ENCODE peak calls at places on chromosomes 1 and 21, in nine cellular contexts. One of them, this sample, is unnamed.

GRCh38 chr1:2240251-2241156 is 12.4 kb downstream of the SKI start:
- DNase-seq in GM20000: no peak
- DNase-seq in HCT116: no peak
- DNase-seq in fibroblast of lung: peak; percentile 71
- DNase-seq in CD4-positive, alpha-beta T cell: no peak
- DNase-seq in choroid plexus epithelial cell: peak; percentile 53
- DNase-seq in CD14-positive monocyte: peak; percentile 73
- DNase-seq in Calu3: no peak
- DNase-seq in type B pancreatic cell: no peak
- DNase-seq in this sample: peak; percentile 77

GRCh38 chr1:78377356-78377928 is 113.3 kb upstream of the PTGFR start:
- DNase-seq in GM20000: no peak
- DNase-seq in choroid plexus epithelial cell: peak; percentile 33
- DNase-seq in fibroblast of lung: no peak
- DNase-seq in type B pancreatic cell: no peak
- DNase-seq in CD14-positive monocyte: no peak
- DNase-seq in Calu3: no peak
- DNase-seq in CD4-positive, alpha-beta T cell: no peak
- DNase-seq in HCT116: no peak
- DNase-seq in this sample: no peak

GRCh38 chr1:58670200-58670599 is 29.7 kb downstream of the MYSM1 start:
- DNase-seq in CD14-positive monocyte: no peak
- DNase-seq in Calu3: no peak
- DNase-seq in choroid plexus epithelial cell: no peak
- DNase-seq in HCT116: no peak
- DNase-seq in CD4-positive, alpha-beta T cell: no peak
- DNase-seq in GM20000: no peak
- DNase-seq in type B pancreatic cell: no peak
- DNase-seq in fibroblast of lung: no peak
- DNase-seq in this sample: no peak

GRCh38 chr1:172654535-172654934 is 4.4 kb upstream of the FASLG start:
- DNase-seq in choroid plexus epithelial cell: peak; percentile 68
- DNase-seq in CD14-positive monocyte: no peak
- DNase-seq in HCT116: no peak
- DNase-seq in Calu3: no peak
- DNase-seq in CD4-positive, alpha-beta T cell: no peak
- DNase-seq in GM20000: no peak
- DNase-seq in type B pancreatic cell: no peak
- DNase-seq in fibroblast of lung: peak; percentile 90
- DNase-seq in this sample: peak; percentile 78

GRCh38 chr1:115879977-115880376 is 39.1 kb upstream of the NHLH2 start:
- DNase-seq in Calu3: no peak
- DNase-seq in CD14-positive monocyte: no peak
- DNase-seq in HCT116: no peak
- DNase-seq in choroid plexus epithelial cell: no peak
- DNase-seq in GM20000: no peak
- DNase-seq in fibroblast of lung: no peak
- DNase-seq in CD4-positive, alpha-beta T cell: no peak
- DNase-seq in type B pancreatic cell: no peak
- DNase-seq in this sample: no peak

GRCh38 chr1:223609961-223610360 is 55.5 kb downstream of the CAPN8 start:
- DNase-seq in CD4-positive, alpha-beta T cell: no peak
- DNase-seq in fibroblast of lung: no peak
- DNase-seq in CD14-positive monocyte: no peak
- DNase-seq in Calu3: no peak
- DNase-seq in HCT116: no peak
- DNase-seq in choroid plexus epithelial cell: no peak
- DNase-seq in GM20000: no peak
- DNase-seq in type B pancreatic cell: no peak
- DNase-seq in this sample: no peak

GRCh38 chr1:100265562-100265930 is 470 bp upstream of the RTCA start:
- DNase-seq in HCT116: peak; percentile 6
- DNase-seq in fibroblast of lung: peak; percentile 64
- DNase-seq in CD4-positive, alpha-beta T cell: peak; percentile 12
- DNase-seq in type B pancreatic cell: no peak
- DNase-seq in choroid plexus epithelial cell: peak; percentile 69
- DNase-seq in CD14-positive monocyte: no peak
- DNase-seq in Calu3: peak; percentile 7
- DNase-seq in GM20000: no peak
- DNase-seq in this sample: no peak

GRCh38 chr21:45356653-45357435 is 48.1 kb upstream of the COL18A1 start:
- DNase-seq in CD4-positive, alpha-beta T cell: no peak
- DNase-seq in Calu3: no peak
- DNase-seq in GM20000: no peak
- DNase-seq in choroid plexus epithelial cell: no peak
- DNase-seq in CD14-positive monocyte: no peak
- DNase-seq in fibroblast of lung: no peak
- DNase-seq in type B pancreatic cell: no peak
- DNase-seq in HCT116: no peak
- DNase-seq in this sample: no peak

GRCh38 chr21:33202464-33203363 is 27.0 kb upstream of the IFNAR2 start:
- DNase-seq in CD14-positive monocyte: peak; percentile 60
- DNase-seq in type B pancreatic cell: no peak
- DNase-seq in CD4-positive, alpha-beta T cell: no peak
- DNase-seq in HCT116: no peak
- DNase-seq in GM20000: no peak
- DNase-seq in choroid plexus epithelial cell: no peak
- DNase-seq in fibroblast of lung: no peak
- DNase-seq in Calu3: peak; percentile 14
- DNase-seq in this sample: no peak

GRCh38 chr1:20083178-20083944 is 13.4 kb downstream of the PLA2G5 start:
- DNase-seq in CD14-positive monocyte: no peak
- DNase-seq in CD4-positive, alpha-beta T cell: no peak
- DNase-seq in Calu3: no peak
- DNase-seq in type B pancreatic cell: no peak
- DNase-seq in GM20000: no peak
- DNase-seq in fibroblast of lung: no peak
- DNase-seq in HCT116: no peak
- DNase-seq in choroid plexus epithelial cell: no peak
- DNase-seq in this sample: no peak
- TF ChIP-seq CTCF in CD14-positive monocyte: no peak
- TF ChIP-seq CTCF in CD4-positive, alpha-beta T cell: no peak
- TF ChIP-seq CTCF in Calu3: no peak
- TF ChIP-seq CTCF in type B pancreatic cell: no peak
- TF ChIP-seq CTCF in GM20000: no peak
- TF ChIP-seq CTCF in fibroblast of lung: no peak
- TF ChIP-seq CTCF in HCT116: no peak
- TF ChIP-seq CTCF in choroid plexus epithelial cell: no peak
- TF ChIP-seq CTCF in this sample: no peak

GRCh38 chr1:56513095-56513494 is 66.3 kb downstream of the PLPP3 start:
- DNase-seq in CD4-positive, alpha-beta T cell: no peak
- DNase-seq in GM20000: no peak
- DNase-seq in Calu3: no peak
- DNase-seq in choroid plexus epithelial cell: no peak
- DNase-seq in HCT116: no peak
- DNase-seq in fibroblast of lung: no peak
- DNase-seq in CD14-positive monocyte: no peak
- DNase-seq in type B pancreatic cell: no peak
- DNase-seq in this sample: no peak
- TF ChIP-seq CTCF in CD4-positive, alpha-beta T cell: no peak
- TF ChIP-seq CTCF in GM20000: no peak
- TF ChIP-seq CTCF in Calu3: no peak
- TF ChIP-seq CTCF in choroid plexus epithelial cell: no peak
- TF ChIP-seq CTCF in HCT116: no peak
- TF ChIP-seq CTCF in fibroblast of lung: no peak
- TF ChIP-seq CTCF in CD14-positive monocyte: no peak
- TF ChIP-seq CTCF in type B pancreatic cell: no peak
- TF ChIP-seq CTCF in this sample: no peak

DNA sequence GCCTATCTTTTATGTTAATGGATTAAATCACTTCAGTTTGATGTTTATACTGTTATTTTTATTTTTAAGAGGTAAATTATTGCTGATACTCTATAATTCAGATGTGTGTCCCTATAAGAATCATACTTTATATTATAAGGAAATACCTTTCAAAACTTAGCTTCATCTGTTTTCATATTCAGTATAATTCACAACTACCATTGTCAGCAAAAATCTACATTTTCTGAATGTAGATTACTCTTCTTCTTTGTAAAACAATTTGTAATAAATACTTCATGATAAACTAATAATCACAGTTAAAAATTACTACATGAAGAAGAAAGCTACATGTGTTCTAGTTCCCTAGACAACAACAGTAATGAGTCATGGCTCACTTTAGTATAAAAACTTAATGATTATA is 115.4 kb upstream of the SERTAD4 start:
- DNase-seq in CD4-positive, alpha-beta T cell: no peak
- DNase-seq in GM20000: no peak
- DNase-seq in type B pancreatic cell: no peak
- DNase-seq in Calu3: no peak
- DNase-seq in HCT116: no peak
- DNase-seq in fibroblast of lung: no peak
- DNase-seq in choroid plexus epithelial cell: no peak
- DNase-seq in CD14-positive monocyte: no peak
- DNase-seq in this sample: no peak
- TF ChIP-seq CTCF in CD4-positive, alpha-beta T cell: no peak
- TF ChIP-seq CTCF in GM20000: no peak
- TF ChIP-seq CTCF in type B pancreatic cell: no peak
- TF ChIP-seq CTCF in Calu3: no peak
- TF ChIP-seq CTCF in HCT116: no peak
- TF ChIP-seq CTCF in fibroblast of lung: no peak
- TF ChIP-seq CTCF in choroid plexus epithelial cell: no peak
- TF ChIP-seq CTCF in CD14-positive monocyte: no peak
- TF ChIP-seq CTCF in this sample: no peak

DNA sequence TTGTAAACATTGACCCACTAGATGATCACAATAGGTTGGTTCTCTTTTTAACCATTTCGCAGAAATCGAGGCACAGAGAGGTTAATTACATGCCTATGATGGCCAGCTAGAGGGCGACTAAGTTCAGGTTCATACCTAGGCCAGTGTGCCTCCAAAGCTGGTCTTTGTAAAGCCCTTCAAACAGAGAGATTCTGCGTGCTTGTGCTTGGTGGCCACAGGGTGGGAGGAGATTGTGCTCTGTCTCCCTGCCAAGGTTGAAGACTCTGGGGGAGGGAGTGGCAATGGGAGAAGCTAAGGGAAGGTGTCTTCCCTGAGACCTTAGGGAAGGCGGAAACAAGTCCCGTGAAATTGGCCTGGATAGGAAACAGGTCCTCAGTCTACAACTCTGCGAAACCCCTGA is 59.1 kb upstream of the RBM15 start:
- DNase-seq in GM20000: no peak
- DNase-seq in type B pancreatic cell: no peak
- DNase-seq in CD4-positive, alpha-beta T cell: no peak
- DNase-seq in Calu3: no peak
- DNase-seq in HCT116: no peak
- DNase-seq in fibroblast of lung: no peak
- DNase-seq in CD14-positive monocyte: no peak
- DNase-seq in choroid plexus epithelial cell: no peak
- DNase-seq in this sample: no peak
- TF ChIP-seq CTCF in GM20000: no peak
- TF ChIP-seq CTCF in type B pancreatic cell: no peak
- TF ChIP-seq CTCF in CD4-positive, alpha-beta T cell: no peak
- TF ChIP-seq CTCF in Calu3: no peak
- TF ChIP-seq CTCF in HCT116: no peak
- TF ChIP-seq CTCF in fibroblast of lung: no peak
- TF ChIP-seq CTCF in CD14-positive monocyte: no peak
- TF ChIP-seq CTCF in choroid plexus epithelial cell: no peak
- TF ChIP-seq CTCF in this sample: no peak

This sample was measured in astrocyte of the spinal cord.